ENCODE peak calls at places on chromosome X, in seven cellular contexts. N is 8988T; W is NCI-H1105 treated with DMSO at 0.1 percent for 48 hours; Q is fibroblast of gingiva; K is B cell; H is stimulated activated CD8-positive, alpha-beta memory T cell treated with anti-CD3 and anti-CD28 coated beads, Interleukin-4, amount 100 ng/mL, for 24 hours; R is kidney epithelial cell. I is an unnamed sample.

GRCh38 chrX:72536542-72536941 is 36.1 kb downstream of the HDAC8 start:
- DNase-seq in N (no peak), H (no peak), W (peak; percentile 65), K (no peak), Q (no peak), R (no peak), I (no peak)

GRCh38 chrX:826026-826425 is 195.4 kb downstream of the SHOX start:
- DNase-seq in K (no peak), Q (peak; percentile 4), W (no peak), H (no peak), R (no peak), N (no peak), I (no peak)

GRCh38 chrX:151736685-151737084 is 2.1 kb downstream of the CNGA2 start:
- DNase-seq in Q (no peak), R (no peak), H (no peak), K (no peak), W (peak; percentile 34), N (no peak), I (no peak)

GRCh38 chrX:38882894-38883620 is 81.8 kb downstream of the MID1IP1 start:
- DNase-seq in H (no peak), Q (peak; percentile 14), R (peak; percentile 67), K (no peak), N (no peak), W (no peak), I (peak; percentile 38)

GRCh38 chrX:46838974-46839480 is 2.2 kb downstream of the RP2 start:
- DNase-seq in K (no peak), N (no peak), Q (no peak), R (no peak), W (no peak), H (no peak), I (no peak)

GRCh38 chrX:331145-331771 is 12.7 kb upstream of the GTPBP6 start:
- DNase-seq in N (no peak), H (no peak), R (no peak), K (peak; percentile 70), Q (peak; percentile 32), W (peak; percentile 3), I (no peak)

GRCh38 chrX:143853488-143853887 is 30.4 kb upstream of the UBE2NL start:
- DNase-seq in R (no peak), N (no peak), Q (no peak), K (no peak), H (no peak), W (no peak), I (no peak)

GRCh38 chrX:72395252-72395651 is 89.5 kb upstream of the CITED1 start:
- DNase-seq in Q (no peak), N (no peak), H (no peak), K (no peak), R (no peak), W (no peak), I (no peak)

I was measured in GF-D8.